ENCODE peak calls at places on chromosomes 7 and 10, in eight cellular contexts. G is uterus, F is upper lobe of right lung, V is heart left ventricle, Z is tibial artery, J is colonic mucosa, X is HepG2, Y is cardiac muscle cell. P is an unnamed sample. For H3K27me3, the result is how much of the 10 kb centered on the place peaks cover.

GRCh38 chr7:85602196-85602595 is 415.3 kb upstream of the SEMA3D start:
- DNase-seq in G (no peak), F (no peak), V (no peak), Z (no peak), J (no peak), X (no peak), Y (peak), P (no peak)

GRCh38 chr10:86647773-86648705 is 6.3 kb upstream of the OPN4 start:
- DNase-seq in G (no peak), F (no peak), V (no peak), Z (peak), J (no peak), X (no peak), Y (no peak), P (no peak)

GRCh38 chr10:123100030-123100762 is 35.6 kb upstream of the HMX3 start:
- DNase-seq in G (no peak), F (no peak), V (no peak), Z (no peak), J (no peak), X (no peak), Y (no peak), P (no peak)

GRCh38 chr7:12716134-12716667 is 28.8 kb downstream of the ARL4A start:
- DNase-seq in G (no peak), F (no peak), V (no peak), Z (no peak), J (no peak), X (no peak), Y (peak), P (no peak)

GRCh38 chr10:119421887-119422684 is 120.4 kb downstream of the RGS10 start:
- DNase-seq in G (no peak), F (no peak), V (no peak), Z (no peak), J (no peak), X (no peak), Y (peak), P (no peak)

GRCh38 chr10:110081914-110082313 is 74.1 kb downstream of the ADD3 start:
- DNase-seq in G (no peak), F (no peak), V (peak), Z (no peak), J (no peak), X (peak), Y (peak), P (no peak)

GRCh38 chr7:32204361-32205018 is 134.3 kb upstream of the PDE1C start:
- DNase-seq in G (peak), F (no peak), V (peak), Z (peak), J (peak), X (peak), Y (peak), P (no peak)

GRCh38 chr7:21013765-21014502 is 227.2 kb upstream of the SP8 start:
- DNase-seq in G (no peak), F (no peak), V (no peak), Z (no peak), J (no peak), X (no peak), Y (no peak), P (no peak)

GRCh38 chr7:2785071-2785500 is 59.0 kb downstream of the GNA12 start:
- DNase-seq in G (no peak), F (no peak), V (peak), Z (no peak), J (no peak), X (no peak), Y (peak), P (no peak)

GRCh38 chr10:119447823-119448546 is 94.5 kb downstream of the RGS10 start:
- DNase-seq in G (no peak), F (peak), V (no peak), Z (no peak), J (no peak), X (no peak), Y (no peak), P (no peak)

GRCh38 chr10:24119919-24120318 is 89.0 kb upstream of the KIAA1217 start:
- DNase-seq in G (no peak), F (no peak), V (no peak), Z (no peak), J (no peak), X (no peak), Y (no peak), P (no peak)

GRCh38 chr7:150972094-150972493 is 6.0 kb downstream of the KCNH2 start:
- DNase-seq in G (peak), F (no peak), V (peak), Z (no peak), J (no peak), X (no peak), Y (peak), P (no peak)

GRCh38 chr7:76514926-76515325 is 4.6 kb downstream of the UPK3B start:
- DNase-seq in G (no peak), F (no peak), V (no peak), Z (peak), J (peak), X (no peak), Y (no peak), P (no peak)

GRCh38 chr7:40544277-40544723 is 409.5 kb downstream of the SUGCT start:
- DNase-seq in G (no peak), F (no peak), V (peak), Z (no peak), J (no peak), X (no peak), Y (peak), P (no peak)

GRCh38 chr7:16836481-16836880 is 31.7 kb upstream of the AGR2 start:
- DNase-seq in G (no peak), F (no peak), V (no peak), Z (no peak), J (no peak), X (no peak), Y (no peak), P (no peak)

GRCh38 chr7:80312139-80312661 is 177.6 kb downstream of the GNAI1 start:
- DNase-seq in G (no peak), F (no peak), V (no peak), Z (no peak), J (peak), X (peak), Y (peak), P (no peak)

GRCh38 chr10:43863270-43863669 is 214.6 kb upstream of the ZNF32 start:
- DNase-seq in G (no peak), F (no peak), V (no peak), Z (no peak), J (no peak), X (no peak), Y (no peak), P (no peak)

GRCh38 chr7:35699906-35700305 is 5.0 kb upstream of the HERPUD2 start:
- DNase-seq in G (no peak), F (no peak), V (no peak), Z (no peak), J (no peak), X (no peak), Y (peak), P (no peak)

GRCh38 chr7:4749363-4749762 is 26.1 kb upstream of the AP5Z1 start:
- DNase-seq in G (no peak), F (no peak), V (no peak), Z (no peak), J (no peak), X (no peak), Y (no peak), P (no peak)
- H3K27ac ChIP-seq in G (peak), F (peak), V (peak), Z (peak), J (no peak), X (no peak), Y (peak), P (peak)

GRCh38 chr10:107072786-107073185 is 91.7 kb downstream of the SORCS1 start:
- DNase-seq in G (no peak), F (no peak), V (no peak), Z (no peak), J (no peak), X (no peak), Y (no peak), P (no peak)
- H3K27me3 ChIP-seq in G (under half), F (under half), V (under half), Z (under half), J (under half), X (under half), Y (under half), P (under half)

DNA sequence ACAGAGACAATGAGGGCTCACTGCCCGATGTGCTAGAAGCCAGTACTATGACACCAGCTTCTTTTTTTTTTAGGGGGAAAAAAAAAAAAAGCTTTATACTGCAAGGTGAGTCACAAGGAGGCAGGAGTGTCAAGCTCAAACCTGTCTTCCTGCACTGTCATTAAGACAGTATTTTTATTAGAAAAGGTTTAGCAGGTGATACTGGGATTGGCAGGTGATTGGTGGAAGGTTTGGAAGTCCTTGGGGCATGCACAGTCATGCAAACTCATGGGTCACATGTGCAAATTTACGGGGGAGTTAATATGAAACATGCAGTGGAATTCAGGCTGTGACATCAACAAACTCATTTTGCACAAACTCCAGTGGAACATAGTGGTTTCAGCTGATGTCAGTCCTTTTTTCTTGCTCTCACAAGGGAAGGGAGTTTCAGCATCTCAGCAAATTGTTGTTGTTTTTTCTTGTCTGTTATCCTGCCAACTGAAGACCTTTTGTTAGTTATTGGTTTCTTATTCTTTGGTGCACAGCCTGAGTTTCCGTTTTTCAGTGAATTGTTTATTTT is 530.6 kb downstream of the ANKRD7 start:
- DNase-seq in G (no peak), F (no peak), V (no peak), Z (no peak), J (no peak), X (no peak), Y (no peak), P (no peak)
- TF ChIP-seq CTCF in G (no peak), F (no peak), V (no peak), Z (no peak), J (no peak), X (no peak), Y (no peak), P (no peak)

GRCh38 chr10:124522903-124523260 is 61.3 kb downstream of the LHPP start:
- DNase-seq in G (no peak), F (no peak), V (no peak), Z (no peak), J (peak), X (peak), Y (no peak), P (no peak)
- H3K27ac ChIP-seq in G (peak), F (peak), V (no peak), Z (no peak), J (peak), X (no peak), Y (no peak), P (no peak)

DNA sequence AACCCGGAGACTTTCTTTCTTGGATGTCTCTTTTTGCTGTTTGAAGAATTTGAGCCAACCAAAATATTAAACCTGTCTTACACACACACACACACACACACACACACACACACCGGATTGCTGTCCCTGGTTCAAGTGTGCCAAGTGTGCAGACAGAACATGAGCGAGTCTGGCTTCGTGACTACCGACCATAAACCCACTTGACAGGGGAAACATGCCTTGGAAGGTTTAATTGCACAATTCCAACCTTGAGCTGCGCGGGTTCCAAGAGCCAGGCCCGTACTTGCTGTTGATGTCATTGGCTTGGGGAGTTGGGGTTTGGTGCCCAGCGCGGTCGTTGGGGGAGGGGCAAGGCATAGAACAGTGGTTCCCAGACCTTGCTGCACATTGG is 1.7 kb downstream of the EGFR start:
- DNase-seq in G (peak), F (peak), V (no peak), Z (peak), J (peak), X (no peak), Y (peak), P (no peak)
- H3K27me3 ChIP-seq in G (under half), F (under half), V (under half), Z (under half), J (under half), X (under half), Y (half or more), P (half or more)

GRCh38 chr10:50621981-50622496 is 1.7 kb downstream of the SGMS1 start:
- DNase-seq in G (peak), F (peak), V (peak), Z (peak), J (peak), X (peak), Y (peak), P (peak)
- TF ChIP-seq CTCF in G (no peak), F (peak), V (no peak), Z (no peak), J (no peak), X (peak), Y (no peak), P (no peak)

P was measured in CD4-positive, alpha-beta T cell.